ENCODE peak calls at places on chromosomes 3 and 15, in five cellular contexts. One of them, this sample, is unnamed.

GRCh38 chr3:193743702-193744047 is 150.7 kb downstream of the OPA1 start:
- DNase-seq in HepG2: no peak
- DNase-seq in HCT116: no peak
- DNase-seq in GM12878: no peak
- DNase-seq in K562: no peak
- DNase-seq in this sample: no peak

GRCh38 chr3:125214738-125215137 is 2.2 kb upstream of the SLC12A8 start:
- DNase-seq in K562: no peak
- DNase-seq in HepG2: no peak
- DNase-seq in HCT116: no peak
- DNase-seq in GM12878: no peak
- DNase-seq in this sample: no peak

GRCh38 chr3:73461582-73461981 is 163.2 kb downstream of the PDZRN3 start:
- DNase-seq in HepG2: no peak
- DNase-seq in GM12878: no peak
- DNase-seq in HCT116: no peak
- DNase-seq in K562: no peak
- DNase-seq in this sample: no peak

GRCh38 chr15:58530056-58530590 is 98.3 kb downstream of the LIPC start:
- DNase-seq in GM12878: no peak
- DNase-seq in HepG2: no peak
- DNase-seq in HCT116: no peak
- DNase-seq in K562: no peak
- DNase-seq in this sample: no peak

GRCh38 chr3:122392868-122393844 is 9.2 kb downstream of the FAM162A start:
- DNase-seq in HCT116: no peak
- DNase-seq in K562: peak
- DNase-seq in GM12878: no peak
- DNase-seq in HepG2: peak
- DNase-seq in this sample: no peak

GRCh38 chr3:164417955-164418354 is 660.3 kb downstream of the SI start:
- DNase-seq in GM12878: no peak
- DNase-seq in K562: no peak
- DNase-seq in HCT116: no peak
- DNase-seq in HepG2: no peak
- DNase-seq in this sample: no peak

GRCh38 chr3:24160424-24160823 is 215.3 kb downstream of the NR1D2 start:
- DNase-seq in HepG2: no peak
- DNase-seq in K562: no peak
- DNase-seq in GM12878: no peak
- DNase-seq in HCT116: no peak
- DNase-seq in this sample: no peak

GRCh38 chr3:150503402-150504099 is 42.7 kb downstream of the SERP1 start:
- DNase-seq in HepG2: no peak
- DNase-seq in GM12878: no peak
- DNase-seq in K562: no peak
- DNase-seq in HCT116: no peak
- DNase-seq in this sample: no peak

GRCh38 chr3:55584716-55585368 is 97.7 kb upstream of the WNT5A start:
- DNase-seq in GM12878: no peak
- DNase-seq in HCT116: no peak
- DNase-seq in K562: no peak
- DNase-seq in HepG2: no peak
- DNase-seq in this sample: no peak

GRCh38 chr15:70035051-70035718 is 62.5 kb downstream of the TLE3 start:
- DNase-seq in K562: no peak
- DNase-seq in HepG2: no peak
- DNase-seq in GM12878: no peak
- DNase-seq in HCT116: no peak
- DNase-seq in this sample: no peak

GRCh38 chr15:70320077-70320830 is 222.5 kb upstream of the TLE3 start:
- DNase-seq in GM12878: no peak
- DNase-seq in K562: no peak
- DNase-seq in HCT116: no peak
- DNase-seq in HepG2: no peak
- DNase-seq in this sample: no peak

GRCh38 chr15:72285927-72286516 is 13.7 kb upstream of the PARP6 start:
- DNase-seq in GM12878: no peak
- DNase-seq in HCT116: peak
- DNase-seq in HepG2: peak
- DNase-seq in K562: peak
- DNase-seq in this sample: peak

GRCh38 chr3:55174723-55175122 is 246.9 kb upstream of the LRTM1 start:
- DNase-seq in HCT116: no peak
- DNase-seq in GM12878: no peak
- DNase-seq in K562: no peak
- DNase-seq in HepG2: no peak
- DNase-seq in this sample: no peak

GRCh38 chr3:185263423-185263822 is 9.6 kb upstream of the EHHADH start:
- DNase-seq in HepG2: no peak
- DNase-seq in GM12878: no peak
- DNase-seq in K562: no peak
- DNase-seq in HCT116: no peak
- DNase-seq in this sample: no peak

GRCh38 chr15:97729270-97729669 is 231.2 kb upstream of the ARRDC4 start:
- DNase-seq in GM12878: no peak
- DNase-seq in HCT116: no peak
- DNase-seq in K562: no peak
- DNase-seq in HepG2: no peak
- DNase-seq in this sample: no peak

GRCh38 chr3:69890094-69890493 is 109.4 kb upstream of the SAMMSON start:
- DNase-seq in HepG2: no peak
- DNase-seq in GM12878: no peak
- DNase-seq in HCT116: no peak
- DNase-seq in K562: no peak
- DNase-seq in this sample: no peak

GRCh38 chr3:197522881-197523342 is 32.9 kb downstream of the BDH1 start:
- DNase-seq in GM12878: no peak
- DNase-seq in K562: no peak
- DNase-seq in HepG2: no peak
- DNase-seq in HCT116: no peak
- DNase-seq in this sample: no peak

GRCh38 chr3:107220538-107220937 is 156.7 kb upstream of the CCDC54 start:
- DNase-seq in GM12878: no peak
- DNase-seq in HCT116: no peak
- DNase-seq in K562: no peak
- DNase-seq in HepG2: no peak
- DNase-seq in this sample: no peak

GRCh38 chr3:157201648-157202278 is 41.8 kb upstream of the CCNL1 start:
- DNase-seq in GM12878: no peak
- DNase-seq in HepG2: peak
- DNase-seq in K562: peak
- DNase-seq in HCT116: peak
- DNase-seq in this sample: no peak

GRCh38 chr3:23776352-23776891 is 29.3 kb upstream of the UBE2E1 start:
- DNase-seq in GM12878: no peak
- DNase-seq in K562: no peak
- DNase-seq in HCT116: no peak
- DNase-seq in HepG2: no peak
- DNase-seq in this sample: no peak

GRCh38 chr15:81548350-81549116 is 174.5 kb upstream of the TMC3 start:
- DNase-seq in HCT116: no peak
- DNase-seq in GM12878: no peak
- DNase-seq in HepG2: no peak
- DNase-seq in K562: no peak
- DNase-seq in this sample: no peak

GRCh38 chr3:56799251-56799882 is 2.4 kb downstream of the ARHGEF3 start:
- DNase-seq in HepG2: peak
- DNase-seq in HCT116: peak
- DNase-seq in K562: peak
- DNase-seq in GM12878: no peak
- DNase-seq in this sample: no peak

GRCh38 chr3:123735456-123735855 is 148.7 kb downstream of the MYLK start:
- DNase-seq in HCT116: no peak
- DNase-seq in GM12878: no peak
- DNase-seq in HepG2: no peak
- DNase-seq in K562: no peak
- DNase-seq in this sample: no peak

GRCh38 chr3:123733341-123733740 is 148.5 kb upstream of the HACD2 start:
- DNase-seq in K562: no peak
- DNase-seq in GM12878: no peak
- DNase-seq in HCT116: no peak
- DNase-seq in HepG2: no peak
- DNase-seq in this sample: no peak

GRCh38 chr3:123732447-123732846 is 147.6 kb upstream of the HACD2 start:
- DNase-seq in K562: no peak
- DNase-seq in GM12878: no peak
- DNase-seq in HepG2: peak
- DNase-seq in HCT116: no peak
- DNase-seq in this sample: no peak

GRCh38 chr3:123734527-123734902 is 149.6 kb downstream of the MYLK start:
- DNase-seq in HepG2: no peak
- DNase-seq in GM12878: no peak
- DNase-seq in HCT116: no peak
- DNase-seq in K562: no peak
- DNase-seq in this sample: no peak

GRCh38 chr3:123733805-123734526 is 149.1 kb upstream of the HACD2 start:
- DNase-seq in K562: no peak
- DNase-seq in HCT116: no peak
- DNase-seq in GM12878: no peak
- DNase-seq in HepG2: peak
- DNase-seq in this sample: no peak
- H3K9ac ChIP-seq in K562: no peak
- H3K9ac ChIP-seq in HCT116: no peak
- H3K9ac ChIP-seq in GM12878: no peak
- H3K9ac ChIP-seq in HepG2: no peak
- H3K9ac ChIP-seq in this sample: no peak

GRCh38 chr3:153896197-153896596 is 225.0 kb upstream of the ARHGEF26 start:
- DNase-seq in K562: no peak
- DNase-seq in HepG2: no peak
- DNase-seq in GM12878: no peak
- DNase-seq in HCT116: no peak
- DNase-seq in this sample: no peak

GRCh38 chr3:153897842-153898241 is 223.3 kb upstream of the ARHGEF26 start:
- DNase-seq in GM12878: no peak
- DNase-seq in K562: no peak
- DNase-seq in HepG2: no peak
- DNase-seq in HCT116: no peak
- DNase-seq in this sample: no peak

GRCh38 chr3:153897025-153897723 is 224.0 kb upstream of the ARHGEF26 start:
- DNase-seq in GM12878: peak
- DNase-seq in K562: no peak
- DNase-seq in HepG2: no peak
- DNase-seq in HCT116: no peak
- DNase-seq in this sample: no peak

GRCh38 chr3:153889905-153890334 is 231.3 kb upstream of the ARHGEF26 start:
- DNase-seq in GM12878: no peak
- DNase-seq in HepG2: no peak
- DNase-seq in HCT116: no peak
- DNase-seq in K562: no peak
- DNase-seq in this sample: no peak

GRCh38 chr3:153894857-153895256 is 226.3 kb upstream of the ARHGEF26 start:
- DNase-seq in GM12878: no peak
- DNase-seq in K562: no peak
- DNase-seq in HepG2: no peak
- DNase-seq in HCT116: no peak
- DNase-seq in this sample: no peak
- TF ChIP-seq ZNF274 in GM12878: no peak
- TF ChIP-seq ZNF274 in K562: no peak
- TF ChIP-seq ZNF274 in HepG2: no peak
- TF ChIP-seq ZNF274 in HCT116: no peak
- TF ChIP-seq ZNF274 in this sample: no peak

DNA sequence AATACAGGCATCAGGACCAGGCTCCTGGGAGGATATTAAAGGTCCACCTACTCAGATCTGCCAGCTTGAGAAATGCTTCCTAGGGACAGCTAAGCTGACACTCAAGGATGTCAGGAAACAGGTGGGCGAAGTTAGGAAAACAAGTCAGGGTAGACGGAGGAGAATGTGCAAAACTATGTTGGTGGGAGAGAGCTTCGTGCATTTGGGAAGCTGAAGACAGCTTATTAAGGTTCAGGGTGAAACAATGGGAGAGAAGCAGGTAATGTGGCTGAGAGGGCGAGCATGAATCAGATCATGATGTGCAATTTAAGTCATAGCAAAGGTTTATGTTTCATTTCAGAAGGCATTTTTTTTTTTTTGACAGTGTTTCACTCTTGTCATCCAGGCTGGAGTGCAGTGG is 297.2 kb upstream of the ATP10A start:
- DNase-seq in GM12878: no peak
- DNase-seq in K562: no peak
- DNase-seq in HCT116: no peak
- DNase-seq in HepG2: no peak
- DNase-seq in this sample: no peak
- TF ChIP-seq YY1 in GM12878: no peak
- TF ChIP-seq YY1 in K562: no peak
- TF ChIP-seq YY1 in HCT116: no peak
- TF ChIP-seq YY1 in HepG2: no peak
- TF ChIP-seq YY1 in this sample: no peak

DNA sequence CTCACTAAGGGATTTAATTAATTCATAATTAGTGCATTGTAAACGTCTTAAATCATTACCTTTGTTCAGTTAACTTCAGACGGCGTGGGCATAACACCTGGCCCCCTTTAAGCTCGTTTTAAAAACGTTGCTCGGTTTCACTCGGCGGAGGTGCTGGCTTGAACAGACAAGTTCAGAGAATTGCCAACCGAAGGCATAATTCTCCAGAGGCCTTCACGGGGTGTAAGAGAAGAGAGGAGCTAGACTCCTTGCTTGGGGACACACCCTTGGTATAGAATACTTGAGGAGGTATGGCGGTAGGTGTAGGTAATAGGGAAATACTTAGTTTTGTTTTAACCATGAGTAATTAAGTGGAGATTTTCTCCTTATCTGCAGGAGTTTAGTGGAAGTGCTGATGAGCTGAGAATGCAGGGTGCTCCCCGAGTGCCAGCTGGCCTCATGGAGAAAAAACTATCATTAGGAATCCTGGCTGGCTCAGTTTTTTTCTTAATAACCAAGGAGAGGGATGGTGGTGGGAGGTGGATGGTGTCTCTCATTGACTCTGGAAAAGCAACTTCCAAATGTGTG is 947 bp downstream of the FBXL2 start:
- DNase-seq in GM12878: no peak
- DNase-seq in HCT116: no peak
- DNase-seq in HepG2: no peak
- DNase-seq in K562: no peak
- DNase-seq in this sample: no peak
- H3K9ac ChIP-seq in GM12878: no peak
- H3K9ac ChIP-seq in HCT116: peak
- H3K9ac ChIP-seq in HepG2: peak
- H3K9ac ChIP-seq in K562: no peak
- H3K9ac ChIP-seq in this sample: peak

GRCh38 chr3:175073209-175073905 is 214.2 kb downstream of the NAALADL2 start:
- DNase-seq in HCT116: no peak
- DNase-seq in GM12878: no peak
- DNase-seq in K562: no peak
- DNase-seq in HepG2: no peak
- DNase-seq in this sample: no peak
- TF ChIP-seq ZNF274 in HCT116: no peak
- TF ChIP-seq ZNF274 in GM12878: no peak
- TF ChIP-seq ZNF274 in K562: no peak
- TF ChIP-seq ZNF274 in HepG2: no peak
- TF ChIP-seq ZNF274 in this sample: no peak

DNA sequence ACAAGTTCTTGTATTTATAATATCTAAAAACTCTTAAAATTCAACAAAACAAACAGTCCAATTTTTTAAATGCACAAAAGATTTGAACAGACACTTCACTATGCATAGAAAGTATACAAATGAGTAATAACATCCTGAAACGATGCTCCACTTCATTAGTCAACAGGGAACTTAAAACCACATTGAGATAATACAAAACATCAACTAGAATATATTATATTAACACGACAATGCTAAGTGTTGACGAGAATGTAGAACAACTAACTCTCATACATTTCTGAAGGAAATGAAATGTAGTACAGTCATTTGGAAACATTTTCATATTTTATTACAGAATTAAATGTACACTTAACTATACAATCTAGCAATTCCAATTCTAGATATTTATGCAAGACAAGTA is 93.4 kb downstream of the IGSF11 start:
- DNase-seq in HepG2: no peak
- DNase-seq in GM12878: no peak
- DNase-seq in K562: no peak
- DNase-seq in HCT116: no peak
- DNase-seq in this sample: no peak
- TF ChIP-seq YY1 in HepG2: no peak
- TF ChIP-seq YY1 in GM12878: no peak
- TF ChIP-seq YY1 in K562: no peak
- TF ChIP-seq YY1 in HCT116: no peak
- TF ChIP-seq YY1 in this sample: no peak